ENCODE peak calls at places on chromosomes 12 and 14, in seven cellular contexts. Z is sigmoid colon, Q is breast epithelium, U is Karpas-422, H is neural progenitor cell, A is endodermal cell, F is IMR-90. L is an unnamed sample.

GRCh38 chr12:119354187-119354586 is 19.7 kb downstream of the CCDC60 start:
- DNase-seq in Q (no peak), A (no peak), U (no peak), H (no peak), Z (no peak), F (no peak), L (no peak)

GRCh38 chr12:58540480-58541299 is 379.6 kb downstream of the LRIG3 start:
- DNase-seq in Q (peak; percentile 52), Z (peak; percentile 90), F (peak; percentile 91), H (peak; percentile 92), U (peak; percentile 87), A (peak; percentile 96), L (no peak)

GRCh38 chr12:6271281-6271680 is 39.2 kb upstream of the PLEKHG6 start:
- DNase-seq in F (no peak), U (no peak), A (no peak), Z (peak; percentile 51), Q (no peak), H (no peak), L (no peak)

GRCh38 chr14:35046751-35047536 is 872 bp downstream of the FAM177A1 start:
- DNase-seq in F (peak; percentile 4), H (no peak), A (no peak), Z (no peak), U (no peak), Q (peak; percentile 57), L (no peak)

GRCh38 chr12:102955926-102956737 is 1.3 kb upstream of the ASCL1 start:
- DNase-seq in U (no peak), H (peak; percentile 76), A (peak; percentile 78), F (no peak), Z (no peak), Q (no peak), L (no peak)

GRCh38 chr12:57151741-57152407 is 4.5 kb upstream of the LRP1-AS start:
- DNase-seq in Z (peak; percentile 84), Q (peak; percentile 44), F (peak; percentile 74), H (no peak), A (no peak), U (no peak), L (no peak)

GRCh38 chr14:78232666-78233065 is 62.5 kb downstream of the NRXN3 start:
- DNase-seq in Q (no peak), U (no peak), Z (no peak), A (no peak), F (no peak), H (no peak), L (no peak)

GRCh38 chr12:90366286-90366685 is 588.7 kb downstream of the CCER1 start:
- DNase-seq in Z (no peak), A (no peak), Q (no peak), F (peak; percentile 36), U (no peak), H (no peak), L (no peak)

GRCh38 chr14:96730386-96730785 is 66.8 kb upstream of the VRK1 start:
- DNase-seq in F (no peak), H (no peak), Q (no peak), A (no peak), U (no peak), Z (no peak), L (no peak)

GRCh38 chr12:65098364-65098763 is 22.7 kb downstream of the WIF1 start:
- DNase-seq in Z (no peak), H (no peak), U (no peak), Q (no peak), A (no peak), F (no peak), L (no peak)

GRCh38 chr14:83958359-83958758 is 1571.6 kb upstream of the FLRT2 start:
- DNase-seq in F (no peak), A (no peak), U (no peak), Q (no peak), H (no peak), Z (no peak), L (no peak)

GRCh38 chr14:32657081-32657480 is 281.6 kb upstream of the NPAS3 start:
- DNase-seq in Z (peak; percentile 62), F (peak; percentile 61), Q (no peak), H (no peak), U (peak; percentile 69), A (peak; percentile 46), L (no peak)

GRCh38 chr12:18430425-18431048 is 169.2 kb downstream of the PIK3C2G start:
- DNase-seq in Z (no peak), U (peak; percentile 69), Q (no peak), A (peak; percentile 88), F (peak; percentile 71), H (peak; percentile 80), L (no peak)

GRCh38 chr12:47190905-47191304 is 111.1 kb upstream of the AMIGO2 start:
- DNase-seq in A (no peak), Z (no peak), F (no peak), H (no peak), Q (no peak), U (no peak), L (no peak)

GRCh38 chr12:12333980-12334709 is 15.9 kb downstream of the MANSC1 start:
- DNase-seq in F (peak; percentile 46), A (peak; percentile 89), U (peak; percentile 76), Q (no peak), H (peak; percentile 73), Z (no peak), L (peak; percentile 55)

GRCh38 chr12:132560831-132561783 is 49.3 kb downstream of the LRCOL1 start:
- DNase-seq in H (peak; percentile 90), F (peak; percentile 51), U (peak; percentile 88), A (peak; percentile 98), Z (no peak), Q (no peak), L (peak; percentile 50)

GRCh38 chr14:92690171-92691011 is 58.0 kb downstream of the LGMN start:
- DNase-seq in F (peak; percentile 59), A (peak; percentile 75), U (peak; percentile 74), Z (peak; percentile 63), H (no peak), Q (no peak), L (no peak)

GRCh38 chr14:42241101-42241500 is 634.4 kb downstream of the LRFN5 start:
- DNase-seq in Z (no peak), Q (no peak), U (no peak), F (no peak), H (no peak), A (no peak), L (no peak)
- H3K9me3 ChIP-seq in Z (no peaks in the 10 kb centered on the region), Q (no peaks in the 10 kb centered on the region), U (peaks cover 13% of the 10 kb centered on the region), F (no peaks in the 10 kb centered on the region), H (no peaks in the 10 kb centered on the region), A (peaks cover 52% of the 10 kb centered on the region), L (no peaks in the 10 kb centered on the region)

DNA sequence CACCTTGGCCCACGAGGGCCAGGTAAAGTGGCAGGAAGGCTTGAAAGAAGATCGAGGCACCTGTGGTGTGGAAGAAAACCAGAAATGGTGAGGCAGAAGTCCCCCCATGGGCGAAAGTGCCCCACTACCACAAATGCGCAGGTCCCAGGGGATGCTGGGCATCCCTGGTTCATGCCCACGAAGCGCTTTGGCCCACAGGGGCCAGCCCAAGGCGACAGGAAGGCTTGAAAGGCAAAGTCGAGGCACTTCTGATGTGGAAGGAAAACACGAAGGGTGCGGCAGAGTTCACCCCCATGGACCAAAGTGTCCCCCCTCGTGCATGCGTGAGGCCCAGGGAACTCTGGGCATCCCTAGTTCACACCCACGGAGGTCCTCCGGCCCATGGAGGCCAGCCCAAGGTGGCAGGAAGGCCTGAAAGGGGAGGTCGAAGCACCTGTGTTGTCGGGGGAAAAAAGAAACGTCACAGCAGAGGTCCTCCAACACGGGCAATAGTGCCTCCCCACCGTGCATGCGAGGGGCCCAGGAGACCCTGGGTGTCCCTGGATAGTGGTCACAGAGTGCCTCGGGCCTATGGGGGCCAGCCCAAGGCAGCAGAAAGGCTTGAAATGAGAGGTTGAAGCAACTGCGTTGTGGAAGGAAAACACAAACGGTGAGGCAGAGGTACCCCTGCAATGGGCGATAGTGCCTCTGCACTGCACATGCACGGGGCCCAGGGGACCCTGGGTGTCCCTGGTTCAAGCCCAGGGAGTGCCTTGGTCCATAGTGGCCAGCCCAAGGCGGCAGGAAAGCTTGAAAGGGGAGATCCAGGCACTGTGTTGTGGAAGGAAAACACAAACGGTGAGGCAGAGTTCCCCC is 373.9 kb downstream of the ALG10 start:
- DNase-seq in U (no peak), H (no peak), F (no peak), A (peak; percentile 32), Q (no peak), Z (peak; percentile 36), L (no peak)
- H3K9me3 ChIP-seq in U (peaks cover 16% of the 10 kb centered on the region), H (no peaks in the 10 kb centered on the region), F (peaks cover 68% of the 10 kb centered on the region), A (peaks cover 21% of the 10 kb centered on the region), Q (peaks cover 96% of the 10 kb centered on the region), Z (peaks cover 32% of the 10 kb centered on the region), L (no peaks in the 10 kb centered on the region)

GRCh38 chr12:117498256-117498655 is 136.8 kb upstream of the NOS1 start:
- DNase-seq in Z (no peak), Q (no peak), A (no peak), U (no peak), F (no peak), H (peak; percentile 49), L (no peak)

GRCh38 chr12:117498880-117499279 is 137.5 kb upstream of the NOS1 start:
- DNase-seq in U (no peak), H (no peak), Z (no peak), A (no peak), F (no peak), Q (no peak), L (no peak)

GRCh38 chr12:117499759-117500485 is 138.5 kb upstream of the NOS1 start:
- DNase-seq in U (no peak), H (no peak), Q (no peak), F (no peak), A (no peak), Z (no peak), L (no peak)

GRCh38 chr12:117494833-117495714 is 133.6 kb upstream of the NOS1 start:
- DNase-seq in U (no peak), Z (no peak), F (no peak), Q (no peak), A (peak; percentile 66), H (peak; percentile 13), L (no peak)

DNA sequence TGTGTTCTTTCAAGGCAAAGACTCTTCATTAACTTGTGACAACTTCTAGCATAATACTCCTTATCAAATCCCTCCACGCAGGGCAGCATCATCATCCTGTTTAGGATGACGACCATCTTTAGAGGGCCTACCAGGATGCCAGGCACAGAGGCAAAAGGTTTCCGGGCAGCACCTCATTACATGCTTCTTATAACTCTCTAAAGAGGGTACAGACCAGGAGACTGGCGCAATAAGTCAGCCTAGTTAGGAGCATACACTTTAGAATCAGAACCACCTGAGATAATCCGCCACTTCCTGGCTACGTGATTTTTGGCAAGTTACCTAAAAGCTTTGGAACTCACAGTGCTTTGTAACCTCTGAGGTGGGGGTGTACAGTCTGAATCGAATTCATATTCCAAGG is 136.0 kb upstream of the NOS1 start:
- DNase-seq in U (no peak), Q (no peak), A (no peak), H (no peak), F (no peak), Z (no peak), L (no peak)
- H3K9me3 ChIP-seq in U (no peaks in the 10 kb centered on the region), Q (no peaks in the 10 kb centered on the region), A (no peaks in the 10 kb centered on the region), H (no peaks in the 10 kb centered on the region), F (peaks cover 34% of the 10 kb centered on the region), Z (no peaks in the 10 kb centered on the region), L (no peaks in the 10 kb centered on the region)

DNA sequence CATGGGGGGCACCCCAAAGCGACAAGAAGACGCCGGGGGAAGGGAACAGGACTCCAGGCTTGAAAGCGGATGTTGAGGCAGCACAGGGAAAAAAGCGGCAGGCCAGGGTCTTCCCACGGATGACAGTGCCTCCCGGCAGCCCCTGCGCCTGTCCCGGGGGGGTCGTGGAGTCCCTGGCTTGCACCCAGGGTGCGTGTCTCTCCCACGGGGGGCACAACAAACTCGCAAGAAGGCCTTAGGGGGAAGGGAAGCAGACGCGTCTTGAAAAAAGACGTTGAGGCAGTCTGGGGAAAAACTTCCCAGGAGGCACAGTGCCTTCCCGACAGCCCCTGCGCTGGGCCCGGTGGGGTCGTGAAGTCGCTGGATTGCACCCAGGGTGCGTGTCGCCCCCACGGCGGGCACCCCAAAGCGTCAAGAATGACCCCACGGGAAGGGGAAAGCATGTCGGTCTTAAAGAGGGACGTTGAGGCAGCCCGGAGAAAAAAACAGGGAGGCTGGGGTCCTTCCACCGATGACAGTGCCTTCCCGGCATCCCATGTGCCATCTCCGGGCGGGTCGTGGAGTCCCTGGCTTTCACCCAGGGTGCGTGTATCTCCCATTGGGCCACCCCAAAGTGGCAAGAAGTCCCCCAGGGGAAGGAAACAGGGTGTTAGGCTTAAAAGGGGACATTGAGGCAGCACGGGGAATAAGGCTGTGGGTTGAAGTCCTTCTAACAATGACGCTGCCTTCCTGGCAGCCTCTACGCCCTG is 159.9 kb upstream of the ALG10B start:
- DNase-seq in Q (peak; percentile 10), F (no peak), H (no peak), A (no peak), Z (no peak), U (no peak), L (no peak)
- H3K9me3 ChIP-seq in Q (peaks cover 13% of the 10 kb centered on the region), F (peaks cover 65% of the 10 kb centered on the region), H (no peaks in the 10 kb centered on the region), A (peaks cover 12% of the 10 kb centered on the region), Z (no peaks in the 10 kb centered on the region), U (peaks cover 21% of the 10 kb centered on the region), L (no peaks in the 10 kb centered on the region)

L was measured in T-helper 17 cell.